ENCODE peak calls at places on chromosomes 4 and X, in eight cellular contexts. One of them, this sample, is unnamed.

GRCh38 chr4:94126669-94127068 is 81.0 kb upstream of the SMARCAD1 start:
- DNase-seq in HCT116: peak; percentile 15
- DNase-seq in transverse colon: no peak
- DNase-seq in cardiac muscle cell: peak; percentile 27
- DNase-seq in kidney: no peak
- DNase-seq in GM12878: no peak
- DNase-seq in pancreas: no peak
- DNase-seq in MM.1S: peak; percentile 33
- DNase-seq in this sample: no peak

GRCh38 chrX:130253916-130254315 is 14.8 kb downstream of the ZNF280C start:
- DNase-seq in HCT116: no peak
- DNase-seq in transverse colon: no peak
- DNase-seq in MM.1S: no peak
- DNase-seq in cardiac muscle cell: no peak
- DNase-seq in GM12878: no peak
- DNase-seq in kidney: no peak
- DNase-seq in pancreas: no peak
- DNase-seq in this sample: no peak

GRCh38 chr4:133775881-133776280 is 425.7 kb downstream of the PABPC4L start:
- DNase-seq in MM.1S: no peak
- DNase-seq in HCT116: no peak
- DNase-seq in pancreas: no peak
- DNase-seq in cardiac muscle cell: no peak
- DNase-seq in transverse colon: no peak
- DNase-seq in kidney: no peak
- DNase-seq in GM12878: no peak
- DNase-seq in this sample: no peak

GRCh38 chr4:26048378-26048882 is 134.4 kb downstream of the SMIM20 start:
- DNase-seq in transverse colon: peak; percentile 30
- DNase-seq in cardiac muscle cell: no peak
- DNase-seq in HCT116: no peak
- DNase-seq in GM12878: no peak
- DNase-seq in MM.1S: no peak
- DNase-seq in kidney: no peak
- DNase-seq in pancreas: no peak
- DNase-seq in this sample: no peak

GRCh38 chr4:121073672-121074386 is 1.5 kb upstream of the NDNF start:
- DNase-seq in GM12878: no peak
- DNase-seq in cardiac muscle cell: no peak
- DNase-seq in pancreas: no peak
- DNase-seq in transverse colon: peak; percentile 71
- DNase-seq in kidney: no peak
- DNase-seq in MM.1S: peak; percentile 36
- DNase-seq in HCT116: no peak
- DNase-seq in this sample: peak; percentile 49

GRCh38 chr4:69823481-69824186 is 36.3 kb downstream of the SULT1E1 start:
- DNase-seq in pancreas: peak; percentile 61
- DNase-seq in HCT116: peak; percentile 18
- DNase-seq in kidney: no peak
- DNase-seq in MM.1S: peak; percentile 48
- DNase-seq in transverse colon: peak; percentile 83
- DNase-seq in GM12878: no peak
- DNase-seq in cardiac muscle cell: no peak
- DNase-seq in this sample: peak; percentile 71

GRCh38 chr4:27524224-27524623 is 663.6 kb downstream of the STIM2 start:
- DNase-seq in HCT116: no peak
- DNase-seq in kidney: no peak
- DNase-seq in GM12878: no peak
- DNase-seq in pancreas: no peak
- DNase-seq in transverse colon: no peak
- DNase-seq in cardiac muscle cell: no peak
- DNase-seq in MM.1S: no peak
- DNase-seq in this sample: no peak

GRCh38 chrX:8730812-8731578 is 942 bp downstream of the ANOS1 start:
- DNase-seq in kidney: no peak
- DNase-seq in MM.1S: no peak
- DNase-seq in transverse colon: no peak
- DNase-seq in HCT116: no peak
- DNase-seq in GM12878: no peak
- DNase-seq in cardiac muscle cell: peak; percentile 53
- DNase-seq in pancreas: no peak
- DNase-seq in this sample: no peak

GRCh38 chr4:137635108-137635507 is 102.8 kb upstream of the PCDH18 start:
- DNase-seq in HCT116: no peak
- DNase-seq in GM12878: no peak
- DNase-seq in MM.1S: no peak
- DNase-seq in transverse colon: no peak
- DNase-seq in cardiac muscle cell: no peak
- DNase-seq in kidney: no peak
- DNase-seq in pancreas: no peak
- DNase-seq in this sample: no peak

GRCh38 chr4:2091990-2092652 is 33.0 kb downstream of the NAT8L start:
- DNase-seq in cardiac muscle cell: no peak
- DNase-seq in GM12878: no peak
- DNase-seq in kidney: no peak
- DNase-seq in pancreas: no peak
- DNase-seq in MM.1S: no peak
- DNase-seq in transverse colon: no peak
- DNase-seq in HCT116: no peak
- DNase-seq in this sample: no peak

GRCh38 chrX:42485621-42486020 is 292.3 kb downstream of the PPP1R2C start:
- DNase-seq in MM.1S: no peak
- DNase-seq in cardiac muscle cell: no peak
- DNase-seq in transverse colon: no peak
- DNase-seq in GM12878: no peak
- DNase-seq in HCT116: peak; percentile 4
- DNase-seq in kidney: no peak
- DNase-seq in pancreas: no peak
- DNase-seq in this sample: no peak

GRCh38 chrX:64975491-64975890 is 759 bp downstream of the ZC4H2 start:
- DNase-seq in pancreas: peak; percentile 19
- DNase-seq in transverse colon: peak; percentile 26
- DNase-seq in cardiac muscle cell: peak; percentile 54
- DNase-seq in HCT116: no peak
- DNase-seq in MM.1S: peak; percentile 31
- DNase-seq in kidney: peak; percentile 68
- DNase-seq in GM12878: no peak
- DNase-seq in this sample: peak; percentile 47

GRCh38 chrX:49167740-49168108 is 4.0 kb upstream of the PLP2 start:
- DNase-seq in GM12878: no peak
- DNase-seq in transverse colon: no peak
- DNase-seq in MM.1S: no peak
- DNase-seq in cardiac muscle cell: no peak
- DNase-seq in kidney: no peak
- DNase-seq in HCT116: no peak
- DNase-seq in pancreas: no peak
- DNase-seq in this sample: no peak

GRCh38 chrX:119343856-119344255 is 55.3 kb upstream of the SLC25A43 start:
- DNase-seq in pancreas: no peak
- DNase-seq in kidney: no peak
- DNase-seq in transverse colon: peak; percentile 32
- DNase-seq in MM.1S: no peak
- DNase-seq in GM12878: no peak
- DNase-seq in HCT116: no peak
- DNase-seq in cardiac muscle cell: no peak
- DNase-seq in this sample: no peak

GRCh38 chr4:152278505-152279301 is 257.2 kb downstream of the FBXW7 start:
- DNase-seq in cardiac muscle cell: no peak
- DNase-seq in pancreas: no peak
- DNase-seq in HCT116: no peak
- DNase-seq in GM12878: peak; percentile 71
- DNase-seq in MM.1S: no peak
- DNase-seq in transverse colon: peak; percentile 39
- DNase-seq in kidney: peak; percentile 92
- DNase-seq in this sample: peak; percentile 47

GRCh38 chr4:73653695-73654106 is 33.5 kb upstream of the RASSF6 start:
- DNase-seq in cardiac muscle cell: peak; percentile 27
- DNase-seq in MM.1S: peak; percentile 85
- DNase-seq in GM12878: peak; percentile 43
- DNase-seq in kidney: no peak
- DNase-seq in pancreas: peak; percentile 77
- DNase-seq in HCT116: peak; percentile 33
- DNase-seq in transverse colon: peak; percentile 33
- DNase-seq in this sample: peak; percentile 52

GRCh38 chr4:173436149-173436579 is 37.2 kb upstream of the SCRG1 start:
- DNase-seq in MM.1S: no peak
- DNase-seq in pancreas: no peak
- DNase-seq in transverse colon: no peak
- DNase-seq in HCT116: no peak
- DNase-seq in cardiac muscle cell: no peak
- DNase-seq in kidney: no peak
- DNase-seq in GM12878: no peak
- DNase-seq in this sample: no peak

GRCh38 chr4:138111462-138112000 is 130.6 kb downstream of the SLC7A11 start:
- DNase-seq in transverse colon: no peak
- DNase-seq in HCT116: peak; percentile 18
- DNase-seq in pancreas: no peak
- DNase-seq in cardiac muscle cell: no peak
- DNase-seq in GM12878: no peak
- DNase-seq in MM.1S: no peak
- DNase-seq in kidney: no peak
- DNase-seq in this sample: no peak

GRCh38 chr4:126242679-126243390 is 928.1 kb downstream of the FAT4 start:
- DNase-seq in kidney: no peak
- DNase-seq in pancreas: no peak
- DNase-seq in transverse colon: no peak
- DNase-seq in MM.1S: no peak
- DNase-seq in cardiac muscle cell: no peak
- DNase-seq in HCT116: no peak
- DNase-seq in GM12878: no peak
- DNase-seq in this sample: no peak

GRCh38 chr4:52984469-52984868 is 122.4 kb downstream of the RASL11B start:
- DNase-seq in transverse colon: no peak
- DNase-seq in GM12878: no peak
- DNase-seq in cardiac muscle cell: no peak
- DNase-seq in pancreas: no peak
- DNase-seq in kidney: no peak
- DNase-seq in MM.1S: no peak
- DNase-seq in HCT116: no peak
- DNase-seq in this sample: no peak

DNA sequence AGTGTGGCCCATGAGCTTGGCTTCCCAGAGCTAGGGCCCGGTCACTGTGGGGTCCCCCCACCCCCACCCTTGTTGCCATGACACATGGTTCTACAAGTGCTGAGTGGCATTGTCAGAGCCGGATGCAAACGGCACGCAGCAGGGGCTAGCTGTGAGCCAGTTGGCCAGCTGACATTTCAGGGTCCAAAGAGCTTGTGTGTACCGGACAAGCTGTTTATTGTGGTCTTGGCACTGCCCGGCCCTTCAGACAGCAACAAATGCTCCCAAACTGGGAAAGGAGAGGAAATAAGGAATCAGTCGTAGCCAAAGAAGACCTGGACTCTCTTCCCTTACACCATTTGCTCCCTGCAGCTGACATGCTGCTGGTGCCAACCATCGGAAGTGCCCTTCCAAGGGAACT is 36.8 kb downstream of the TSC22D3 start:
- DNase-seq in cardiac muscle cell: no peak
- DNase-seq in pancreas: no peak
- DNase-seq in transverse colon: no peak
- DNase-seq in HCT116: no peak
- DNase-seq in kidney: no peak
- DNase-seq in MM.1S: no peak
- DNase-seq in GM12878: no peak
- DNase-seq in this sample: no peak
- H3K4me1 ChIP-seq in cardiac muscle cell: peaks cover 41% of the 10 kb centered on the region
- H3K4me1 ChIP-seq in pancreas: peaks cover 21% of the 10 kb centered on the region
- H3K4me1 ChIP-seq in transverse colon: peaks cover 26% of the 10 kb centered on the region
- H3K4me1 ChIP-seq in HCT116: peaks cover 20% of the 10 kb centered on the region
- H3K4me1 ChIP-seq in kidney: peaks cover 38% of the 10 kb centered on the region
- H3K4me1 ChIP-seq in MM.1S: peaks cover 14% of the 10 kb centered on the region
- H3K4me1 ChIP-seq in GM12878: peaks cover 6% of the 10 kb centered on the region
- H3K4me1 ChIP-seq in this sample: peaks cover 26% of the 10 kb centered on the region

GRCh38 chr4:19883841-19884240 is 367.9 kb upstream of the SLIT2 start:
- DNase-seq in kidney: no peak
- DNase-seq in pancreas: no peak
- DNase-seq in transverse colon: no peak
- DNase-seq in HCT116: no peak
- DNase-seq in MM.1S: no peak
- DNase-seq in GM12878: no peak
- DNase-seq in cardiac muscle cell: no peak
- DNase-seq in this sample: no peak

GRCh38 chr4:19888587-19888986 is 363.1 kb upstream of the SLIT2 start:
- DNase-seq in cardiac muscle cell: no peak
- DNase-seq in kidney: no peak
- DNase-seq in HCT116: no peak
- DNase-seq in transverse colon: no peak
- DNase-seq in GM12878: no peak
- DNase-seq in pancreas: no peak
- DNase-seq in MM.1S: no peak
- DNase-seq in this sample: no peak
- H3K9me3 ChIP-seq in cardiac muscle cell: no peaks in the 10 kb centered on the region
- H3K9me3 ChIP-seq in kidney: no peaks in the 10 kb centered on the region
- H3K9me3 ChIP-seq in HCT116: no peaks in the 10 kb centered on the region
- H3K9me3 ChIP-seq in transverse colon: no peaks in the 10 kb centered on the region
- H3K9me3 ChIP-seq in GM12878: no peaks in the 10 kb centered on the region
- H3K9me3 ChIP-seq in pancreas: no peaks in the 10 kb centered on the region
- H3K9me3 ChIP-seq in MM.1S: no peaks in the 10 kb centered on the region
- H3K9me3 ChIP-seq in this sample: no peaks in the 10 kb centered on the region

GRCh38 chr4:150964754-150965153 is 50.3 kb downstream of the LRBA start:
- DNase-seq in transverse colon: no peak
- DNase-seq in HCT116: no peak
- DNase-seq in MM.1S: no peak
- DNase-seq in kidney: no peak
- DNase-seq in cardiac muscle cell: no peak
- DNase-seq in pancreas: no peak
- DNase-seq in GM12878: no peak
- DNase-seq in this sample: no peak

GRCh38 chr4:150960818-150961217 is 54.3 kb downstream of the LRBA start:
- DNase-seq in pancreas: no peak
- DNase-seq in transverse colon: no peak
- DNase-seq in GM12878: no peak
- DNase-seq in kidney: no peak
- DNase-seq in MM.1S: peak; percentile 33
- DNase-seq in cardiac muscle cell: no peak
- DNase-seq in HCT116: no peak
- DNase-seq in this sample: no peak

GRCh38 chr4:150961566-150961965 is 53.5 kb downstream of the LRBA start:
- DNase-seq in HCT116: no peak
- DNase-seq in cardiac muscle cell: no peak
- DNase-seq in MM.1S: no peak
- DNase-seq in pancreas: no peak
- DNase-seq in transverse colon: no peak
- DNase-seq in GM12878: no peak
- DNase-seq in kidney: no peak
- DNase-seq in this sample: no peak

GRCh38 chr4:150962245-150962644 is 52.8 kb downstream of the LRBA start:
- DNase-seq in pancreas: no peak
- DNase-seq in cardiac muscle cell: no peak
- DNase-seq in GM12878: no peak
- DNase-seq in MM.1S: peak; percentile 74
- DNase-seq in HCT116: no peak
- DNase-seq in transverse colon: no peak
- DNase-seq in kidney: no peak
- DNase-seq in this sample: no peak

GRCh38 chr4:150960079-150960478 is 55.0 kb downstream of the LRBA start:
- DNase-seq in MM.1S: no peak
- DNase-seq in cardiac muscle cell: no peak
- DNase-seq in pancreas: no peak
- DNase-seq in transverse colon: no peak
- DNase-seq in GM12878: no peak
- DNase-seq in kidney: no peak
- DNase-seq in HCT116: no peak
- DNase-seq in this sample: no peak
- TF ChIP-seq CTCF in MM.1S: peak; percentile 48
- TF ChIP-seq CTCF in cardiac muscle cell: peak; percentile 75
- TF ChIP-seq CTCF in pancreas: no peak
- TF ChIP-seq CTCF in transverse colon: peak; percentile 42
- TF ChIP-seq CTCF in GM12878: no peak
- TF ChIP-seq CTCF in kidney: peak; percentile 39
- TF ChIP-seq CTCF in HCT116: no peak
- TF ChIP-seq CTCF in this sample: peak; percentile 48

GRCh38 chrX:69154051-69154450 is 11.2 kb downstream of the PJA1 start:
- DNase-seq in HCT116: no peak
- DNase-seq in cardiac muscle cell: no peak
- DNase-seq in kidney: no peak
- DNase-seq in MM.1S: no peak
- DNase-seq in pancreas: no peak
- DNase-seq in GM12878: no peak
- DNase-seq in transverse colon: no peak
- DNase-seq in this sample: no peak
- H3K4me1 ChIP-seq in HCT116: peaks cover 8% of the 10 kb centered on the region
- H3K4me1 ChIP-seq in cardiac muscle cell: peaks cover 11% of the 10 kb centered on the region
- H3K4me1 ChIP-seq in kidney: no peaks in the 10 kb centered on the region
- H3K4me1 ChIP-seq in MM.1S: no peaks in the 10 kb centered on the region
- H3K4me1 ChIP-seq in pancreas: no peaks in the 10 kb centered on the region
- H3K4me1 ChIP-seq in GM12878: no peaks in the 10 kb centered on the region
- H3K4me1 ChIP-seq in transverse colon: no peaks in the 10 kb centered on the region
- H3K4me1 ChIP-seq in this sample: peaks cover 3% of the 10 kb centered on the region